ENCODE peak calls at places on chromosomes 6 and 20, in nine cellular contexts. W, T, Q, R, G, E, N, X and D are unnamed samples.

GRCh38 chr6:32566957-32567356 is 22.7 kb downstream of the HLA-DRB1 start:
- DNase-seq in E (no peak), T (no peak), W (no peak), R (no peak), N (no peak), G (no peak), X (no peak), Q (no peak), D (no peak)

GRCh38 chr20:40955326-40955725 is 73.3 kb upstream of the TOP1 start:
- DNase-seq in E (no peak), T (no peak), R (no peak), G (no peak), N (no peak), X (no peak), Q (no peak), W (no peak), D (no peak)

GRCh38 chr6:150345786-150346185 is 23.0 kb upstream of the IYD start:
- DNase-seq in X (no peak), E (no peak), W (no peak), G (no peak), R (peak; percentile 22), N (no peak), T (no peak), Q (no peak), D (no peak)

GRCh38 chr6:16320533-16321340 is 82.3 kb downstream of the GMPR start:
- DNase-seq in T (no peak), X (no peak), Q (no peak), R (peak; percentile 79), W (peak; percentile 57), G (no peak), N (peak; percentile 53), E (peak; percentile 28), D (no peak)

GRCh38 chr6:113464959-113465358 is 392.2 kb upstream of the MARCKS start:
- DNase-seq in N (no peak), X (no peak), W (no peak), Q (no peak), E (no peak), R (peak; percentile 91), T (no peak), G (peak; percentile 47), D (no peak)

GRCh38 chr20:50844430-50845100 is 49.7 kb downstream of the BCAS4 start:
- DNase-seq in G (peak; percentile 46), X (no peak), Q (no peak), R (peak; percentile 82), N (no peak), T (no peak), W (peak; percentile 53), E (no peak), D (peak; percentile 86)

GRCh38 chr6:113873043-113873667 is 16.0 kb downstream of the MARCKS start:
- DNase-seq in N (peak; percentile 48), R (no peak), G (peak; percentile 67), X (no peak), E (peak; percentile 37), T (no peak), W (peak; percentile 20), Q (peak; percentile 40), D (no peak)

GRCh38 chr20:59573837-59574236 is 30.5 kb upstream of the PHACTR3 start:
- DNase-seq in N (no peak), R (no peak), X (no peak), G (no peak), W (no peak), Q (no peak), T (no peak), E (no peak), D (no peak)

GRCh38 chr6:28977351-28978136 is 27.6 kb downstream of the ZNF311 start:
- DNase-seq in T (peak; percentile 51), R (peak; percentile 86), E (peak; percentile 37), N (no peak), X (no peak), G (no peak), Q (no peak), W (no peak), D (no peak)

GRCh38 chr6:89638320-89639195 is at the start of gene LYRM2:
- DNase-seq in N (peak; percentile 96), Q (peak; percentile 96), T (peak; percentile 97), G (peak; percentile 87), E (peak; percentile 97), X (peak; percentile 93), W (peak; percentile 93), R (peak; percentile 89), D (peak; percentile 83)
- TF ChIP-seq CTCF in N (no peak), Q (no peak), T (peak; percentile 12), G (no peak), E (peak; percentile 9), X (peak; percentile 32), W (no peak), R (peak; percentile 3), D (peak; percentile 16)

GRCh38 chr20:45337367-45338120 is 10.7 kb downstream of the SDC4 start:
- DNase-seq in R (peak; percentile 84), W (no peak), X (no peak), N (peak; percentile 82), G (peak; percentile 59), E (peak; percentile 75), Q (peak; percentile 69), T (no peak), D (peak; percentile 87)

GRCh38 chr20:45340236-45340847 is 7.9 kb downstream of the SDC4 start:
- DNase-seq in Q (no peak), E (peak; percentile 65), R (no peak), W (peak; percentile 47), N (peak; percentile 76), T (no peak), G (no peak), X (no peak), D (no peak)

GRCh38 chr20:45338121-45339030 is 9.8 kb downstream of the SDC4 start:
- DNase-seq in R (peak; percentile 40), N (no peak), G (no peak), E (no peak), X (no peak), W (no peak), T (no peak), Q (no peak), D (no peak)

GRCh38 chr20:45339799-45340198 is 8.4 kb downstream of the SDC4 start:
- DNase-seq in W (no peak), G (no peak), X (no peak), R (no peak), T (no peak), E (no peak), Q (no peak), N (no peak), D (no peak)

GRCh38 chr20:45339084-45339483 is 9.1 kb downstream of the SDC4 start:
- DNase-seq in N (no peak), G (no peak), E (no peak), T (no peak), R (no peak), X (no peak), W (peak; percentile 76), Q (no peak), D (no peak)
- H3K4me3 ChIP-seq in N (no peak overlapping the region), G (no peak overlapping the region), E (no peak overlapping the region), T (no peak overlapping the region), R (no peak overlapping the region), X (no peak overlapping the region), W (no peak overlapping the region), Q (no peak overlapping the region), D (no peak overlapping the region)

GRCh38 chr20:46347831-46348230 is 39.5 kb upstream of the CDH22 start:
- DNase-seq in N (no peak), R (no peak), X (no peak), G (no peak), W (no peak), Q (no peak), E (no peak), T (no peak), D (no peak)

GRCh38 chr20:46349742-46350056 is 41.4 kb upstream of the CDH22 start:
- DNase-seq in Q (no peak), W (no peak), T (no peak), G (no peak), E (no peak), X (no peak), N (no peak), R (no peak), D (no peak)

GRCh38 chr20:46348972-46349741 is 40.9 kb upstream of the CDH22 start:
- DNase-seq in Q (no peak), E (peak; percentile 51), R (peak; percentile 52), N (peak; percentile 73), G (peak; percentile 43), W (no peak), T (peak; percentile 90), X (no peak), D (no peak)

GRCh38 chr20:46346770-46347169 is 38.5 kb upstream of the CDH22 start:
- DNase-seq in E (no peak), N (no peak), Q (no peak), R (no peak), X (no peak), G (no peak), W (no peak), T (no peak), D (no peak)

GRCh38 chr20:46348231-46348803 is 40.0 kb upstream of the CDH22 start:
- DNase-seq in G (peak; percentile 29), W (no peak), Q (no peak), N (no peak), T (peak; percentile 81), R (peak; percentile 44), E (no peak), X (no peak), D (no peak)
- TF ChIP-seq CTCF in G (no peak), W (no peak), Q (no peak), N (no peak), T (no peak), R (no peak), E (no peak), X (no peak), D (no peak)

GRCh38 chr6:151478670-151479069 is 15.1 kb upstream of the CCDC170 start:
- DNase-seq in G (no peak), Q (no peak), T (no peak), R (peak; percentile 28), X (no peak), N (no peak), W (no peak), E (no peak), D (no peak)

GRCh38 chr6:151481752-151482151 is 12.1 kb upstream of the CCDC170 start:
- DNase-seq in R (peak; percentile 3), W (no peak), X (no peak), E (no peak), N (no peak), G (no peak), Q (no peak), T (no peak), D (no peak)

GRCh38 chr6:151477726-151478125 is 16.1 kb upstream of the CCDC170 start:
- DNase-seq in T (no peak), N (no peak), G (no peak), E (no peak), R (no peak), X (no peak), W (no peak), Q (no peak), D (no peak)

DNA sequence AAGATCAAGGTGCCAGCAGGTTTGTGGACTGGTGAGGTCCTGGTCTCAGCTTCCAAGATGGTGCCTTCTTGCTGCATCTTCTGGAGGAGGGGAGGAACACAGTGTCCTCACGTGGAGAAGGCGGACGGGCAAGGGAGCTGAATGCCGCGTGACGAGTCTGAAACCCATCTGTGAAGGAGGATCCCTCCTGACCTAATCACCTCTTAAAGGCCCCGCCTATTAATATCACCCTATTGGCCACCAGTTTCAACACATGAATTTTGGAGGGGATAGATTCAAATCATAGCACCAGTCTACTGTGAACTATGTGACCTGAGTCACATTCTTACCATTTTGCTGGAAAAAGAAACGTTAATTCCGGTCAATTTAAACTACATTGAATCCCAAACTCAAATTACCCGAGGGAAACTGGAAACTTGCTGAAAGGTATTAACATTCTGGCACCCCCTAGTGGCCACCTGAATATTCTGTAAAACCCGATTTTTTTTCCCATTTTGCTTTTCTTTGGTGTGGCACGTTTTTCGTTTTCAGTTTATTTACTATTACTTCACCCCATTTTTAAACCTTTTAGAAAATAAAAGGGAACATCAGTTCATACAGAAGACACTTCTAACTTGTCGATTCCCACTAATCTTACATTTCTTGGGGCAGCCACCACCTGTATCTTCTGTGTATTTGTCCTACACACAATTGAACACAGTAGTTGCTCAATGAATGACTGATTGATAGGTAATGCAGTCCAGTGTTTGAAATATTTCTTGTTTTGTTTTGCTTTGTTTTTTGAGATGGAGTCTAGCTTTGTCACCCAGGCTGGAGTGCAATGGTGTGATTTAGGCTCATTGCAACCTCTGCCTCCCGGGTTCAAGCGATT is 17.9 kb upstream of the CCDC170 start:
- DNase-seq in W (peak; percentile 23), X (no peak), E (no peak), N (peak; percentile 65), R (peak; percentile 63), Q (peak; percentile 35), G (peak; percentile 41), T (peak; percentile 70), D (no peak)
- H3K4me3 ChIP-seq in W (no peak overlapping the region), X (no peak overlapping the region), E (no peak overlapping the region), N (peak overlapping the region; percentile 41), R (no peak overlapping the region), Q (no peak overlapping the region), G (no peak overlapping the region), T (no peak overlapping the region), D (no peak overlapping the region)